ENCODE peak calls at places on chromosomes 13 and 19, in ten cellular contexts. G is aorta; R is left ventricle myocardium inferior; A is tibial artery; K is stomach; H is mammary epithelial cell; F is tibial nerve; M is transverse colon; U is fibroblast of lung; S is CD4-positive, alpha-beta memory T cell. I is an unnamed sample. For H3K4me1 and H3K36me3, the result is how much of the 10 kb centered on the place peaks cover.

GRCh38 chr13:111927181-111927540 is 139.8 kb upstream of the SOX1 start:
- DNase-seq in G (no peak), R (no peak), A (no peak), K (peak), H (no peak), F (no peak), M (no peak), U (no peak), S (no peak), I (no peak)

GRCh38 chr19:7145494-7145893 is 76.0 kb downstream of the ZNF557 start:
- DNase-seq in G (no peak), R (no peak), A (no peak), K (no peak), H (no peak), F (no peak), M (peak), U (no peak), S (no peak), I (no peak)

GRCh38 chr13:26022538-26023292 is 29.1 kb downstream of the SHISA2 start:
- DNase-seq in G (peak), R (peak), A (peak), K (peak), H (peak), F (no peak), M (no peak), U (peak), S (no peak), I (no peak)

GRCh38 chr19:49447485-49448431 is 3.9 kb downstream of the PIH1D1 start:
- DNase-seq in G (no peak), R (peak), A (no peak), K (no peak), H (no peak), F (no peak), M (no peak), U (peak), S (no peak), I (no peak)

GRCh38 chr13:39417643-39418042 is 185.3 kb downstream of the LHFPL6 start:
- DNase-seq in G (no peak), R (no peak), A (no peak), K (no peak), H (peak), F (no peak), M (no peak), U (peak), S (no peak), I (no peak)

GRCh38 chr13:87130401-87130800 is 540.8 kb upstream of the SLITRK5 start:
- DNase-seq in G (no peak), R (no peak), A (no peak), K (no peak), H (no peak), F (no peak), M (no peak), U (no peak), S (no peak), I (no peak)

GRCh38 chr13:81602236-81602635 is 1261.3 kb upstream of the SPRY2 start:
- DNase-seq in G (no peak), R (no peak), A (no peak), K (no peak), H (no peak), F (no peak), M (no peak), U (peak), S (no peak), I (no peak)

GRCh38 chr13:30870916-30871712 is 35.0 kb upstream of the MEDAG start:
- DNase-seq in G (no peak), R (no peak), A (no peak), K (no peak), H (no peak), F (no peak), M (no peak), U (no peak), S (no peak), I (no peak)

GRCh38 chr19:29665826-29666633 is 769 bp downstream of the PLEKHF1 start:
- DNase-seq in G (peak), R (peak), A (peak), K (peak), H (peak), F (no peak), M (peak), U (peak), S (peak), I (peak)

GRCh38 chr19:10874019-10874418 is 2.7 kb downstream of the CARM1 start:
- DNase-seq in G (no peak), R (no peak), A (no peak), K (no peak), H (no peak), F (no peak), M (peak), U (no peak), S (no peak), I (no peak)
- H3K4me1 ChIP-seq in G (under half), R (half or more), A (half or more), K (half or more), H (under half), F (under half), M (under half), U (under half), S (under half), I (under half)

GRCh38 chr19:55172741-55173140 is 6.3 kb upstream of the DNAAF3 start:
- DNase-seq in G (no peak), R (no peak), A (no peak), K (no peak), H (peak), F (no peak), M (no peak), U (peak), S (no peak), I (no peak)

GRCh38 chr19:55174425-55175116 is 5.5 kb downstream of the SYT5 start:
- DNase-seq in G (no peak), R (no peak), A (no peak), K (no peak), H (no peak), F (no peak), M (no peak), U (no peak), S (no peak), I (no peak)

GRCh38 chr19:55173717-55174409 is 6.2 kb downstream of the SYT5 start:
- DNase-seq in G (peak), R (peak), A (peak), K (peak), H (peak), F (no peak), M (peak), U (peak), S (no peak), I (no peak)

GRCh38 chr19:55171440-55171839 is 5.0 kb upstream of the DNAAF3 start:
- DNase-seq in G (no peak), R (no peak), A (no peak), K (no peak), H (no peak), F (no peak), M (no peak), U (no peak), S (no peak), I (no peak)

DNA sequence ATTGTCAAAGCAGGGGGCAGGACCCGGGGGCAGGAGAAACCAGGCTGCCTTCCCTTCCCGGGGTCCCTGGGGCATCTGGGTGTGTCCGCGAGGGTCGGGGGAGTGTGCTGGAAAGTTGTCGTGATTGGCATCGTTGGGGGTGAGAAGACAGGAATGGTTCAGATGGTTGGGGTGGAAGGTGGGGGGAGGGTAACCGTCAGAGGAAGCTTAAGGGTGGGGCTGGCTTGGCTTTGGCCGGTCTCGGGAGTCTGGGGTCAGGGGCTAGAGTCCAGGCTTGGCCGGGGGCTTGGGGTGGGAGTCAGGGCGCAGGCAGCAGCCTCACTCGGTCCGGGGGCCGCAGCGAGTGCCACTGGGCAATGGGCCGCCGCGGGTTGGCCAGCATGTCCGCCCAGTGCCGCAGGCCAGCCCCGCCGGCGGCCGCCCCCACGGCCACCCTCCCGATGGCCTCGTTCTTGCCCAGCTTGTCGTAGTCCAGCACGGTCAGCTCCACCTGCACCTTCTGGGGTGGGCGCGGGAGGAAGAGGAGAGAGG is 6.8 kb upstream of the DNAAF3 start:
- DNase-seq in G (no peak), R (no peak), A (no peak), K (no peak), H (no peak), F (no peak), M (no peak), U (no peak), S (no peak), I (no peak)
- H3K27ac ChIP-seq in G (no peak), R (peak), A (no peak), K (no peak), H (no peak), F (no peak), M (no peak), U (peak), S (no peak), I (no peak)

GRCh38 chr19:39830406-39830805 is 3.6 kb downstream of the DYRK1B start:
- DNase-seq in G (no peak), R (no peak), A (no peak), K (no peak), H (no peak), F (no peak), M (no peak), U (no peak), S (no peak), I (no peak)

GRCh38 chr19:39828634-39829032 is 5.3 kb downstream of the DYRK1B start:
- DNase-seq in G (no peak), R (no peak), A (no peak), K (no peak), H (no peak), F (no peak), M (no peak), U (no peak), S (no peak), I (no peak)

GRCh38 chr19:39828015-39828633 is 5.8 kb downstream of the DYRK1B start:
- DNase-seq in G (no peak), R (no peak), A (no peak), K (no peak), H (no peak), F (no peak), M (peak), U (no peak), S (no peak), I (no peak)

GRCh38 chr19:39830847-39831246 is 3.1 kb downstream of the DYRK1B start:
- DNase-seq in G (no peak), R (no peak), A (no peak), K (no peak), H (no peak), F (no peak), M (no peak), U (no peak), S (no peak), I (no peak)

DNA sequence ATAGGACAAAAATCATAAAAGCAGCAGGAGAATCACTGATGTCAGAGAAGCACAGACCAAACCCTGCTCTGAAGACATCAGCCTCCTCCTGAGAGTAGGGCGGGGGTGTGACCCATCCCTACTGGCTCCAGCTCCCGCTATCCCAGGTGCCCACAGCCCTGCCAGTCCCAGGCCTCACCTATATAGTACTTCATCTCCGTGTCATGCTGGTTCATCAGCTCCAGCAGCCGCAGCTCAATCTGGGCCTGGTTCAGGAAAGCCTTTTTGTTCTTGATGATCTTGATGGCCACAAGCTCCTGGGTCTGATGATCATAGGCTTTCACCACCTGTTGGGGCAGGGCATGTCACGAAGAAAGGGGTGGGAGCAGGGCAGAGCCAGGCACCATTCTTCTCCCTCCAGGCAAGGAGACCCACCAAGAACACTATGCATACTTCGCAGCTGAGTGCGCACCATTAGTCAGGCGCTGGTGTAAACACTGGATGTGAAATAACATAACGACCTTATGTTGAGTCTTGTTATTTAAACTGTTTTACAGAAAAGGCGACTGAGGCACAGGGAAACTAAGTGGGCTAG is 4.2 kb downstream of the DYRK1B start:
- DNase-seq in G (no peak), R (no peak), A (no peak), K (no peak), H (no peak), F (no peak), M (no peak), U (no peak), S (no peak), I (no peak)
- H3K36me3 ChIP-seq in G (under half), R (half or more), A (half or more), K (under half), H (under half), F (half or more), M (under half), U (under half), S (under half), I (under half)

DNA sequence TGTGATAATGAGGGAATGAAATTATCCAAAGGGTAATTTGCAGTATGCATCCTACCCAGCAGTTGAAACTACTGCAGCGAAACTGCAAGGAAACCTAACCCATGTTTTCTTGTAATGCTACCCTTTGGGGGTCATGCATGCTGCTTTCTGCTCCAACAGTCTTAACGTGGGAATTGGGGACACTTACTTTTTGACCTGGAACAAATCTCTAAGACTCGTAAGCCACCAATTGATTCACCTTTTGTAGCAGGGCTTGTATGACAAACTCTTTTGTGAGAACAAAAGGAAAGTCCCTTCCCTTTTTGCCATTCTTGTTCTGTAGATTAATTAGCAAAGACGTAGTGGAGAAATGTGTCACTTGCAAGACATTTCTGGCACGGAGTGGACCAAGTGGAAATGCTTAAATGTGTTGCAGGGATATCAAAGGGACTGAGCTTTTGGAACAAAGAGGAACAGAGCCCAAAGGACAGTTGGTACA is 27.4 kb downstream of the LRCH1 start:
- DNase-seq in G (no peak), R (no peak), A (no peak), K (no peak), H (no peak), F (no peak), M (no peak), U (no peak), S (no peak), I (no peak)
- H3K4me1 ChIP-seq in G (under half), R (half or more), A (half or more), K (under half), H (under half), F (under half), M (half or more), U (under half), S (under half), I (under half)

DNA sequence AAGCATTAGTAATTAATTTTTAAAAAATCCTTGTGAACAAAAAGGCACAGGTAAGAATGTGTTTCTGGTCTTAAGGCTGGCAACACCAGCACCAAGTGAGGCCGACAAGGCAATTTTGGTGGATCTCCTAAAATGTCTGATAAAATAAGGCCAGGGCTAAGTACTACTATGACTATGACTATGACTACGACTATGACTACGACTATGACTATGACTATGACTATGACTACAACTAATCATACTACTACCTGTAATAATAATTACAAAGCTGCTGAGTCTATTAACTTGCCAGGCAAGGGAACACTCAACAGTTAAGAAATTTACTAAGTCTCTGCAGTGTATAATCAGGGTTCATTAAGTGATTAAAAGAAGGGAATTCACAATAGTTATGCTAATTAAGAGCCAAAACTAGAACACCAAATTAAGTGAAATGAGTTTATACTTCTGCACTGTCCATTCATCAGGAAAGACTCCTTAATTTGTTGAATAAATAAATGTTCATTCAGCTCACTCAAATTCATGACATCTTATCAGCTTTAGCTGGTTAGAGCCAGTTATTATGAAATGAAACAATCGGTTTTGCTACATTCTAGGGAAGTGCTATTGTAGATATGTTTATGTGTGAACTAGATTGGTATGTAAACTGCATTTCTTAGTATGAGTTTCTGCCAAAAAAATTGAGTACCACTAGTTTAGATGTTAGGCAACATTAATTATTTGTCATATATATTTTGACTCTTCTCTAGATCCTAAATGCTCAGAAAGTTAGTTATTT is 1626.2 kb upstream of the PCDH20 start:
- DNase-seq in G (no peak), R (no peak), A (no peak), K (no peak), H (no peak), F (no peak), M (no peak), U (peak), S (no peak), I (no peak)
- H3K27ac ChIP-seq in G (no peak), R (no peak), A (no peak), K (no peak), H (no peak), F (no peak), M (no peak), U (no peak), S (no peak), I (no peak)

GRCh38 chr13:41520699-41521630 is 63.6 kb downstream of the RGCC start:
- DNase-seq in G (no peak), R (no peak), A (no peak), K (no peak), H (no peak), F (no peak), M (no peak), U (peak), S (no peak), I (no peak)
- H3K36me3 ChIP-seq in G (under half), R (under half), A (under half), K (under half), H (under half), F (under half), M (under half), U (under half), S (under half), I (under half)

GRCh38 chr19:51799311-51799997 is 4.5 kb downstream of the FPR3 start:
- DNase-seq in G (peak), R (peak), A (peak), K (peak), H (peak), F (peak), M (peak), U (peak), S (no peak), I (no peak)

GRCh38 chr19:51799998-51800848 is 5.3 kb downstream of the FPR3 start:
- DNase-seq in G (no peak), R (peak), A (peak), K (no peak), H (no peak), F (no peak), M (no peak), U (peak), S (no peak), I (no peak)

GRCh38 chr19:51800849-51801244 is 5.9 kb downstream of the FPR3 start:
- DNase-seq in G (no peak), R (no peak), A (no peak), K (no peak), H (no peak), F (no peak), M (no peak), U (no peak), S (no peak), I (no peak)

GRCh38 chr19:51798127-51798526 is 3.2 kb downstream of the FPR3 start:
- DNase-seq in G (no peak), R (no peak), A (no peak), K (no peak), H (no peak), F (no peak), M (no peak), U (no peak), S (no peak), I (no peak)

GRCh38 chr19:51798958-51799310 is 4.0 kb downstream of the FPR3 start:
- DNase-seq in G (no peak), R (peak), A (peak), K (no peak), H (no peak), F (no peak), M (peak), U (no peak), S (no peak), I (no peak)
- H3K4me1 ChIP-seq in G (under half), R (half or more), A (under half), K (under half), H (under half), F (under half), M (under half), U (under half), S (under half), I (under half)

DNA sequence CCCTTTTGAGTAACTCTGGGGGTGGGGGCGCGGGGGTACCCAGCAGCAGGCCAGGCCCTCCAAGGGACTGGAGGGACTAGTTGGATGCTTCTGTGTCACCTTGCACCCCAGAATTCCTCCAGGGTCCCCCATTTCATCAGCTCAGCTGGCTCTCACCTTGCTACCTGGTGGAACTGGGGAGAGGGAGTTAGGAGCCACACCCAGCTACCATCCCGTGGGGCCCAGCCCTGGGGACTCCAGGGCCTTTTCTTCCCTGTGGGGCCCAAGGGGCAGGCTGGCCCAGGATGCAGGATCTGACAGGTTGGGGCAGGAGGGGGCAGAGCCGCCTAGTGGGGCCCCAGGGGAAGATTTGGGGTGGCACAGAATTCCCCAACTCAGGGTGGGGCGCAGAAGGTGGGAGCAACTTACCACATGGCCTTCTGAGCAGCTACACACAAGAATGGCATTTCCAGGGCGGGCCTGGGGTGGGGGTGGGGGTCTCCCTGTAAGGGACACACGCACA is 32.8 kb upstream of the NANOS3 start:
- DNase-seq in G (no peak), R (no peak), A (no peak), K (no peak), H (peak), F (no peak), M (no peak), U (no peak), S (no peak), I (no peak)
- H3K27ac ChIP-seq in G (peak), R (peak), A (peak), K (peak), H (peak), F (peak), M (peak), U (no peak), S (peak), I (no peak)